ENCODE peak calls at places on chromosomes 4 and X, in five cellular contexts. G, R, C, N and E are unnamed samples.

GRCh38 chr4:123198706-123199105 is 197.9 kb upstream of the SPRY1 start:
- DNase-seq in N (no peak), G (no peak), R (no peak), C (no peak), E (no peak)

GRCh38 chrX:131778269-131779218 is 234.7 kb downstream of the OR13H1 start:
- DNase-seq in N (no peak), G (no peak), R (no peak), C (no peak), E (no peak)

GRCh38 chr4:184664445-184665210 is 15.1 kb downstream of the PRIMPOL start:
- DNase-seq in N (no peak), C (no peak), G (no peak), R (peak; percentile 11), E (no peak)

GRCh38 chr4:41133619-41134018 is 80.7 kb downstream of the APBB2 start:
- DNase-seq in N (no peak), C (no peak), R (no peak), G (no peak), E (no peak)

GRCh38 chrX:107823456-107823855 is 2.2 kb upstream of the MID2 start:
- DNase-seq in N (no peak), R (no peak), C (no peak), G (no peak), E (no peak)

GRCh38 chrX:10168226-10168625 is 11.5 kb downstream of the CLCN4 start:
- DNase-seq in C (no peak), N (no peak), R (no peak), G (no peak), E (no peak)

GRCh38 chr4:7068883-7069282 is 1.0 kb upstream of the GRPEL1 start:
- DNase-seq in N (no peak), R (peak; percentile 41), G (no peak), C (no peak), E (no peak)

GRCh38 chrX:47566841-47567240 is 5.8 kb downstream of the ARAF start:
- DNase-seq in C (no peak), N (no peak), R (no peak), G (no peak), E (no peak)

GRCh38 chr4:94831607-94832006 is 73.9 kb downstream of the BMPR1B start:
- DNase-seq in C (no peak), G (no peak), N (no peak), R (no peak), E (no peak)

GRCh38 chr4:4271912-4272311 is 18.0 kb downstream of the LYAR start:
- DNase-seq in G (no peak), R (no peak), N (no peak), C (no peak), E (no peak)

GRCh38 chr4:76737180-76737579 is 160.8 kb downstream of the SOWAHB start:
- DNase-seq in G (no peak), C (no peak), N (no peak), R (no peak), E (no peak)

GRCh38 chr4:47075241-47075640 is 43.9 kb downstream of the GABRB1 start:
- DNase-seq in G (no peak), R (no peak), C (no peak), N (no peak), E (no peak)

GRCh38 chrX:3520458-3520857 is 174.0 kb upstream of the MXRA5 start:
- DNase-seq in N (no peak), R (no peak), C (no peak), G (no peak), E (no peak)

GRCh38 chr4:185773419-185773818 is 38.6 kb downstream of the SORBS2 start:
- DNase-seq in R (no peak), C (no peak), G (no peak), N (no peak), E (no peak)

GRCh38 chrX:41863343-41864203 is 59.8 kb downstream of the CASK start:
- DNase-seq in R (no peak), C (no peak), N (no peak), G (no peak), E (no peak)

GRCh38 chrX:155056877-155057792 is 13.8 kb downstream of the CMC4 start:
- DNase-seq in C (peak; percentile 38), N (peak; percentile 8), G (no peak), R (peak; percentile 63), E (no peak)

GRCh38 chr4:11543710-11544109 is 115.0 kb upstream of the HS3ST1 start:
- DNase-seq in N (no peak), C (peak; percentile 14), R (no peak), G (no peak), E (no peak)

GRCh38 chrX:150683536-150684146 is 9.6 kb upstream of the MTMR1 start:
- DNase-seq in G (no peak), N (peak; percentile 16), C (no peak), R (peak; percentile 9), E (no peak)

GRCh38 chr4:163161536-163162205 is 5.0 kb downstream of the NAF1 start:
- DNase-seq in C (no peak), N (no peak), R (peak; percentile 18), G (no peak), E (no peak)

GRCh38 chr4:119498520-119498919 is 130.1 kb downstream of the PDE5A start:
- DNase-seq in G (peak; percentile 74), C (no peak), N (no peak), R (no peak), E (no peak)

GRCh38 chr4:160318567-160319220 is 1215.8 kb downstream of the RAPGEF2 start:
- DNase-seq in R (no peak), C (no peak), G (peak; percentile 65), N (no peak), E (no peak)

GRCh38 chrX:3320471-3321046 is 25.9 kb downstream of the MXRA5 start:
- DNase-seq in R (no peak), G (no peak), N (no peak), C (no peak), E (no peak)

GRCh38 chr4:177562859-177563258 is 120.6 kb upstream of the AGA start:
- DNase-seq in C (no peak), R (no peak), N (no peak), G (no peak), E (no peak)

GRCh38 chr4:159420162-159421057 is 317.5 kb downstream of the RAPGEF2 start:
- DNase-seq in N (no peak), C (no peak), R (no peak), G (no peak), E (no peak)

GRCh38 chrX:119147486-119147885 is 19.9 kb upstream of the KIAA1210 start:
- DNase-seq in G (no peak), C (no peak), R (no peak), N (no peak), E (no peak)

GRCh38 chrX:33001107-33001506 is 210.2 kb downstream of the DMD start:
- DNase-seq in N (no peak), C (no peak), R (no peak), G (no peak), E (no peak)